ENCODE peak calls at places on chromosomes 12 and 14, in ten cellular contexts. J is CD4-positive, alpha-beta T cell; F is effector memory CD4-positive, alpha-beta T cell; D is coronary artery; K is fibroblast of lung; Q is stimulated activated effector memory CD8-positive, alpha-beta T cell treated with anti-CD3 and anti-CD28 coated beads, Interleukin-12 subunit alpha, Interleukin-12 subunit beta, amount 100 ng/mL, for 72 hours; M is foreskin fibroblast; Y is stimulated activated CD4-positive, alpha-beta T cell treated with anti-CD3 and anti-CD28 coated beads, Interleukin-15, amount 100 ng/mL, for 1 hour; C is MCF 10A; Z is pulmonary artery endothelial cell. U is an unnamed sample.

GRCh38 chr14:39265032-39265431 is 31.3 kb downstream of the MIA2 start:
- DNase-seq in J (no peak), F (no peak), D (no peak), K (peak), Q (no peak), M (peak), Y (no peak), C (peak), Z (no peak), U (no peak)

GRCh38 chr12:95129115-95129514 is 55.7 kb upstream of the NR2C1 start:
- DNase-seq in J (no peak), F (no peak), D (no peak), K (no peak), Q (no peak), M (no peak), Y (no peak), C (no peak), Z (no peak), U (no peak)

GRCh38 chr12:113867258-113867657 is 98.9 kb downstream of the RBM19 start:
- DNase-seq in J (no peak), F (no peak), D (no peak), K (no peak), Q (no peak), M (peak), Y (no peak), C (no peak), Z (no peak), U (no peak)

GRCh38 chr12:105092336-105092735 is 8.1 kb upstream of the ALDH1L2 start:
- DNase-seq in J (no peak), F (no peak), D (no peak), K (no peak), Q (no peak), M (no peak), Y (no peak), C (peak), Z (no peak), U (no peak)

GRCh38 chr12:44774815-44775411 is 101.2 kb downstream of the NELL2 start:
- DNase-seq in J (peak), F (peak), D (no peak), K (no peak), Q (peak), M (peak), Y (peak), C (peak), Z (peak), U (peak)

GRCh38 chr12:116055895-116056607 is 221.4 kb downstream of the MED13L start:
- DNase-seq in J (no peak), F (no peak), D (no peak), K (no peak), Q (no peak), M (no peak), Y (no peak), C (no peak), Z (no peak), U (no peak)

GRCh38 chr12:19287302-19287701 is 152.0 kb upstream of the AEBP2 start:
- DNase-seq in J (no peak), F (no peak), D (no peak), K (no peak), Q (no peak), M (no peak), Y (no peak), C (no peak), Z (no peak), U (no peak)

GRCh38 chr12:83092101-83092500 is 405.4 kb downstream of the TMTC2 start:
- DNase-seq in J (no peak), F (no peak), D (no peak), K (no peak), Q (no peak), M (no peak), Y (no peak), C (no peak), Z (no peak), U (no peak)

GRCh38 chr12:99983721-99984258 is 946 bp downstream of the ANKS1B start:
- DNase-seq in J (no peak), F (no peak), D (no peak), K (no peak), Q (no peak), M (peak), Y (no peak), C (peak), Z (no peak), U (no peak)

GRCh38 chr12:13194462-13195110 is 1.9 kb upstream of the EMP1 start:
- DNase-seq in J (no peak), F (no peak), D (no peak), K (no peak), Q (no peak), M (peak), Y (no peak), C (peak), Z (no peak), U (no peak)

GRCh38 chr12:103505371-103506236 is 9.8 kb upstream of the C12orf42 start:
- DNase-seq in J (no peak), F (no peak), D (no peak), K (peak), Q (no peak), M (no peak), Y (no peak), C (peak), Z (no peak), U (peak)

GRCh38 chr12:32921397-32921796 is 24.8 kb upstream of the PKP2 start:
- DNase-seq in J (no peak), F (no peak), D (no peak), K (peak), Q (no peak), M (no peak), Y (no peak), C (peak), Z (peak), U (no peak)

GRCh38 chr12:31216479-31216878 is 109.5 kb downstream of the SINHCAF start:
- DNase-seq in J (no peak), F (no peak), D (no peak), K (no peak), Q (no peak), M (no peak), Y (no peak), C (no peak), Z (no peak), U (no peak)

GRCh38 chr12:112752298-112752697 is 39.2 kb upstream of the RPH3A start:
- DNase-seq in J (no peak), F (no peak), D (no peak), K (no peak), Q (no peak), M (no peak), Y (no peak), C (no peak), Z (no peak), U (no peak)

GRCh38 chr14:66403183-66403582 is 83.0 kb upstream of the CCDC196 start:
- DNase-seq in J (no peak), F (no peak), D (no peak), K (peak), Q (no peak), M (peak), Y (no peak), C (peak), Z (no peak), U (no peak)

GRCh38 chr12:6693832-6694355 is 4.7 kb upstream of the ZNF384 start:
- DNase-seq in J (no peak), F (no peak), D (no peak), K (no peak), Q (no peak), M (no peak), Y (no peak), C (no peak), Z (no peak), U (no peak)

GRCh38 chr14:32738206-32738871 is 200.3 kb upstream of the NPAS3 start:
- DNase-seq in J (no peak), F (no peak), D (no peak), K (no peak), Q (no peak), M (no peak), Y (no peak), C (peak), Z (no peak), U (no peak)